ENCODE peak calls at places on chromosomes 5 and 9, in eight cellular contexts. A is dorsolateral prefrontal cortex, X is psoas muscle, D is HFFc6, G is Panc1, Q is astrocyte, K is K562, H is B cell. M is an unnamed sample.

GRCh38 chr5:179953934-179954833 is 46.5 kb upstream of the TBC1D9B start:
- DNase-seq in G (no peak), K (no peak), X (no peak), Q (peak; percentile 4), A (no peak), H (no peak), D (peak; percentile 4), M (no peak)

GRCh38 chr9:92325991-92326500 is 293 bp downstream of the CENPP start:
- DNase-seq in A (no peak), Q (no peak), K (peak; percentile 51), D (no peak), G (no peak), H (no peak), X (no peak), M (no peak)

GRCh38 chr9:130143974-130144373 is 28.2 kb upstream of the NCS1 start:
- DNase-seq in K (no peak), D (no peak), Q (peak; percentile 72), A (no peak), G (no peak), H (no peak), X (peak; percentile 44), M (no peak)

GRCh38 chr5:76801159-76801802 is 17.5 kb upstream of the F2RL1 start:
- DNase-seq in H (no peak), X (peak; percentile 39), K (no peak), D (peak; percentile 73), Q (peak; percentile 94), G (no peak), A (no peak), M (no peak)

GRCh38 chr5:127957701-127958190 is 125.8 kb upstream of the SLC12A2 start:
- DNase-seq in Q (no peak), H (no peak), K (no peak), D (no peak), G (no peak), X (no peak), A (no peak), M (no peak)

GRCh38 chr9:72443855-72444254 is 77.6 kb upstream of the TMC1 start:
- DNase-seq in K (no peak), X (no peak), D (no peak), G (no peak), Q (no peak), A (no peak), H (peak; percentile 52), M (no peak)

GRCh38 chr5:86665984-86666760 is 48.4 kb downstream of the COX7C start:
- DNase-seq in D (no peak), K (peak; percentile 6), G (no peak), A (no peak), X (no peak), Q (no peak), H (no peak), M (no peak)

GRCh38 chr5:111626473-111627166 is 114.3 kb upstream of the STARD4 start:
- DNase-seq in X (no peak), D (no peak), K (no peak), A (no peak), G (no peak), H (no peak), Q (no peak), M (no peak)

GRCh38 chr9:133889498-133890301 is 102.4 kb downstream of the VAV2 start:
- DNase-seq in X (no peak), H (no peak), K (no peak), D (peak; percentile 22), G (no peak), A (no peak), Q (peak; percentile 18), M (peak; percentile 80)

GRCh38 chr5:157312492-157312891 is 46.6 kb downstream of the CYFIP2 start:
- DNase-seq in Q (peak; percentile 55), K (peak; percentile 59), H (peak; percentile 71), D (peak; percentile 62), A (peak; percentile 59), X (no peak), G (peak; percentile 36), M (peak; percentile 48)

GRCh38 chr5:96913233-96913632 is 22.6 kb upstream of the LNPEP start:
- DNase-seq in A (no peak), X (no peak), H (no peak), K (no peak), Q (no peak), D (no peak), G (no peak), M (no peak)

GRCh38 chr5:67133781-67134180 is 62.8 kb downstream of the CD180 start:
- DNase-seq in X (no peak), K (no peak), A (no peak), G (no peak), Q (peak; percentile 16), D (no peak), H (no peak), M (no peak)

GRCh38 chr5:35031276-35031675 is 16.5 kb downstream of the AGXT2 start:
- DNase-seq in X (no peak), Q (peak; percentile 79), D (peak; percentile 82), H (no peak), G (no peak), A (no peak), K (no peak), M (no peak)

GRCh38 chr5:54580997-54581741 is 63.6 kb downstream of the SNX18 start:
- DNase-seq in A (no peak), Q (peak; percentile 68), H (no peak), G (no peak), D (peak; percentile 5), K (no peak), X (no peak), M (no peak)

GRCh38 chr9:16501098-16501663 is 369.3 kb downstream of the BNC2 start:
- DNase-seq in D (peak; percentile 64), X (no peak), K (no peak), H (no peak), A (no peak), G (no peak), Q (peak; percentile 90), M (no peak)

GRCh38 chr9:95036676-95037075 is 280.8 kb downstream of the FANCC start:
- DNase-seq in G (no peak), A (no peak), Q (no peak), K (no peak), H (no peak), X (no peak), D (no peak), M (no peak)

GRCh38 chr5:71653119-71653518 is 66.0 kb upstream of the CARTPT start:
- DNase-seq in Q (peak; percentile 53), G (no peak), A (no peak), D (no peak), X (no peak), H (no peak), K (no peak), M (no peak)

GRCh38 chr5:43815504-43815903 is 212.5 kb downstream of the NNT start:
- DNase-seq in K (no peak), G (no peak), A (no peak), X (no peak), H (no peak), D (no peak), Q (no peak), M (no peak)

GRCh38 chr5:82396871-82397514 is 118.8 kb upstream of the RPS23 start:
- DNase-seq in H (no peak), X (peak; percentile 77), G (peak; percentile 51), A (peak; percentile 52), K (peak; percentile 78), Q (peak; percentile 100), D (peak; percentile 100), M (no peak)

GRCh38 chr9:36328798-36329411 is 70.7 kb upstream of the GNE start:
- DNase-seq in D (peak; percentile 74), A (no peak), G (peak; percentile 73), K (peak; percentile 73), X (no peak), Q (peak; percentile 44), H (peak; percentile 52), M (no peak)

GRCh38 chr9:25025686-25026085 is 480.0 kb upstream of the IZUMO3 start:
- DNase-seq in G (no peak), X (no peak), H (no peak), K (no peak), D (no peak), A (no peak), Q (no peak), M (no peak)

GRCh38 chr5:108415726-108416125 is 33.8 kb upstream of the FBXL17 start:
- DNase-seq in G (no peak), D (no peak), H (no peak), X (no peak), Q (no peak), K (no peak), A (no peak), M (no peak)

GRCh38 chr5:132098151-132098594 is 24.6 kb downstream of the CSF2 start:
- DNase-seq in Q (peak; percentile 69), X (no peak), H (no peak), A (no peak), K (peak; percentile 94), D (peak; percentile 43), G (no peak), M (no peak)

GRCh38 chr5:150353395-150353675 is 4.2 kb upstream of the TCOF1 start:
- DNase-seq in Q (no peak), D (no peak), G (no peak), A (no peak), K (no peak), X (no peak), H (no peak), M (no peak)
- TF ChIP-seq CTCF in Q (no peak), D (peak; percentile 24), G (no peak), A (no peak), K (no peak), X (no peak), H (no peak), M (no peak)

DNA sequence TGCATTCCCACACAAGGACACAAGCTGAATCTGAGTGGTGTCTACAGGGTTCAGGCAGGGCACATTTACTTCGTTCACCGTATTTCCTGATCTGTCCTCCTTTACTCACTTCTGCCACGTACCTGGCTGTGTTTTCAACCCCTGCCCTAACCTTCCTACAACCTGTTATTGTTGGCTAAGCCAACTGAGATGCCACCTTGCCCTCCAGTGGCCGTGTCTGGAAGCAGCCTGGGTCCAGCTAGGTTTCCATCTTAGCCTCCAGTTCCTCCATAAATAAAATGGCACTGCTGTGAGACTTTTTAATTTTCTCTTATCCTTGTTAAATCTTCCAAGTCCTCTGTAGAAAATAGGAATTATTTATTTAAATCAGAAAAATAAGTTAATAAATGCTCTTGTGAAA is 64.8 kb downstream of the ATP10B start:
- DNase-seq in D (no peak), A (no peak), G (no peak), Q (no peak), K (no peak), X (no peak), H (no peak), M (no peak)
- TF ChIP-seq CTCF in D (peak; percentile 26), A (peak; percentile 30), G (peak; percentile 52), Q (no peak), K (no peak), X (no peak), H (no peak), M (peak; percentile 25)

GRCh38 chr9:126113176-126113575 is 213.5 kb upstream of the MVB12B start:
- DNase-seq in H (no peak), G (no peak), X (no peak), A (peak; percentile 12), D (no peak), K (no peak), Q (no peak), M (no peak)
- TF ChIP-seq CTCF in H (no peak), G (no peak), X (no peak), A (no peak), D (no peak), K (no peak), Q (no peak), M (no peak)

DNA sequence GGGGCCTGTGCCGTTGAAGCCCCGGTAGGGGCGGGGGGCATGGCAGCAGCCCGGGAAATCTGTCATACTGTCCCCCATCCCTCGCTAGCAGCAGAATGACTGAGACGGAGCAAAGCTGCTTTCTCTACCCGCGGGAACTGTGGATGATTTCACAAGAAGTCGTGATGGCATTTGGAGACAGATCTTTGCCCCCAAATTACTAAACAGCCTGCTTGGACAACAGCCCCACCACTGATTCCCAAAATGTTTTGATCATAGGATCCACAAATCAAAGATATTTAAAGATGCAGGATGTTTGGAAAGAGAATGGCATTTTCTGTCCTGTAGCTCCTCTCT is 216.6 kb downstream of the PDZD2 start:
- DNase-seq in X (no peak), Q (no peak), G (no peak), D (no peak), A (no peak), K (no peak), H (no peak), M (no peak)
- TF ChIP-seq CTCF in X (no peak), Q (peak; percentile 0), G (peak; percentile 28), D (no peak), A (no peak), K (no peak), H (no peak), M (no peak)